ENCODE peak calls at places on chromosomes 12 and 14, in four cellular contexts. W is esophagus muscularis mucosa, E is body of pancreas, G is suprapubic skin. C is an unnamed sample.

GRCh38 chr12:18552829-18553228 is 185.0 kb downstream of the PLCZ1 start:
- DNase-seq in W (no peak), E (no peak), G (no peak), C (no peak)

GRCh38 chr12:28830491-28830890 is 318.6 kb upstream of the FAR2 start:
- DNase-seq in W (no peak), E (no peak), G (no peak), C (no peak)

GRCh38 chr14:36588119-36588518 is 5.7 kb upstream of the NKX2-8 start:
- DNase-seq in W (no peak), E (no peak), G (no peak), C (no peak)

GRCh38 chr12:102562836-102563425 is 82.6 kb upstream of the IGF1 start:
- DNase-seq in W (no peak), E (peak; percentile 7), G (no peak), C (no peak)

GRCh38 chr12:25074113-25074512 is 120.8 kb downstream of the DNAI7 start:
- DNase-seq in W (no peak), E (no peak), G (no peak), C (no peak)

GRCh38 chr12:105547786-105548185 is 217.3 kb downstream of the C12orf75 start:
- DNase-seq in W (no peak), E (no peak), G (no peak), C (no peak)

GRCh38 chr12:65881965-65882413 is 57.7 kb downstream of the HMGA2 start:
- DNase-seq in W (peak; percentile 94), E (peak; percentile 80), G (peak; percentile 95), C (no peak)

GRCh38 chr12:550473-551260 is 90.9 kb downstream of the B4GALNT3 start:
- DNase-seq in W (no peak), E (no peak), G (no peak), C (no peak)

GRCh38 chr12:129001-129400 is 62.4 kb downstream of the IQSEC3 start:
- DNase-seq in W (no peak), E (no peak), G (no peak), C (no peak)

GRCh38 chr12:63968685-63969084 is 124.2 kb downstream of the SRGAP1 start:
- DNase-seq in W (no peak), E (no peak), G (no peak), C (no peak)

GRCh38 chr12:53998174-53998899 is 1.6 kb upstream of the HOXC9 start:
- DNase-seq in W (no peak), E (no peak), G (no peak), C (no peak)

GRCh38 chr12:31859232-31859977 is 99.8 kb upstream of the RESF1 start:
- DNase-seq in W (no peak), E (no peak), G (no peak), C (no peak)

GRCh38 chr12:103928736-103929050 is 1.5 kb upstream of the HSP90B1 start:
- DNase-seq in W (no peak), E (no peak), G (no peak), C (no peak)

GRCh38 chr14:61335876-61336275 is 14.5 kb downstream of the PRKCH start:
- DNase-seq in W (no peak), E (no peak), G (no peak), C (no peak)

GRCh38 chr14:63388766-63389431 is 70.2 kb upstream of the GPHB5 start:
- DNase-seq in W (no peak), E (peak; percentile 69), G (no peak), C (no peak)

GRCh38 chr12:11719678-11720099 is 70.2 kb downstream of the ETV6 start:
- DNase-seq in W (no peak), E (peak; percentile 26), G (no peak), C (no peak)

GRCh38 chr14:81096656-81097055 is 124.1 kb downstream of the GTF2A1 start:
- DNase-seq in W (no peak), E (no peak), G (no peak), C (no peak)

GRCh38 chr14:77314539-77314938 is 6.1 kb downstream of the POMT2 start:
- DNase-seq in W (no peak), E (no peak), G (no peak), C (no peak)

GRCh38 chr14:105859717-105860614 is 333.6 kb downstream of the TMEM121 start:
- DNase-seq in W (no peak), E (peak; percentile 1), G (peak; percentile 49), C (no peak)

DNA sequence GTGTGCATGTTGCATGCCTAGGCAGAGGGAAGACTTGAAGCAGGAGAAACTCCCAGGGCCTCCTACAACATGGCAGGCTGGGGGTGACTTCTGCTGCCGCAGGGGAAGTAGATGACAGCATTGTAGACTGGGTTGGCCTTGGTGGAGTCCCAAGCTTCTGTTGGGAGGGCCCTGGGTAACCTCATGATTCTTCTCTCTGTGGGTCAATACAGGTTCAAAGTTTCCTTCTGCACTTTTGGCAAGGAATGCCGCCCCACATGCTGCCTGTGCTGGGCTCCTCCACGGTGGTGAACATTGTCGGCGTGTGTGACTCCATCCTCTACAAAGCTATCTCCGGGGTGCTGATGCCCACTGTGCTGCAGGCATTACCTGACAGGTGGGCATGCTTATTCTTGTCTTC is 78.4 kb upstream of the RIC8B start:
- DNase-seq in W (no peak), E (no peak), G (no peak), C (no peak)
- H3K9me3 ChIP-seq in W (peaks cover 18% of the 10 kb centered on the region), E (no peaks in the 10 kb centered on the region), G (no peaks in the 10 kb centered on the region), C (no peaks in the 10 kb centered on the region)

DNA sequence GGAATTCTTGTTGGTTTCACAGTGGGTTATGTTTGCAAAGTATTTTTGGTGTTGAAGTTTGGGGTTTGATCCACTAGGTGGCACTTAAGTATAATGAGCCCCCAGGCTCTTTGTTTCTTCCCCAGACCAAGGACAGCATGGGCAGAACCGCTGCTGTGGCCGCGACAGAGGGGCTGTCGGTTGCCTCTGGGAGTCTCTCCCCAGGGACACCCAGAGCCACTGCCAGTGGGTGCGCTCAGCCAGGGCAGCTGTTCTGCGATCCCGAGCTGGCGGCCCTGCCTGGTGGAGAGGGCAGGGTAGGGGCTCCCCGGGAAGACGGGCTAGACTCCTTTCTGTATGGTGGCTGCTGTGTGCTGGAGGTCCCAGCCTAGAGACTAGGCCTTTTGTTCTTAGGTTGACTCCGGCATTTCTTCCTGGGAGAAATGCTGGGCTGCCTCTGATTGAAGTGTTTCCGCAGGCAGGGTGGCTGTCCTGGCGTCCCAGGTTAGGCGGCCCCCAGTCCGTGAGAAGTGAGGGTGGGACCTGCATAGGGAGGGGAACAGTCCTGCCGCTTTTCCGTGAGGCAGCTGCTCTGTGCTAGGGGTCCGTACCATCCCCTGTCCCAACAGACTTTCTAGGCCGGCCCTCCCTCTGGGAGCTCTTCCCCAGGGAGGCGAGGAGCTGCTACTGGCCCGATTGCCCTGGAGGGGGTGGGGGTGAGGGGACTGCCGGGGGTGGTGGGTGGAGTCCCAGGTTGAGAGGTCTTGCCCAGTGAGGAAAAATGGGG is 253.1 kb upstream of the PELI2 start:
- DNase-seq in W (no peak), E (no peak), G (no peak), C (no peak)
- TF ChIP-seq CTCF in W (no peak), E (no peak), G (no peak), C (no peak)

DNA sequence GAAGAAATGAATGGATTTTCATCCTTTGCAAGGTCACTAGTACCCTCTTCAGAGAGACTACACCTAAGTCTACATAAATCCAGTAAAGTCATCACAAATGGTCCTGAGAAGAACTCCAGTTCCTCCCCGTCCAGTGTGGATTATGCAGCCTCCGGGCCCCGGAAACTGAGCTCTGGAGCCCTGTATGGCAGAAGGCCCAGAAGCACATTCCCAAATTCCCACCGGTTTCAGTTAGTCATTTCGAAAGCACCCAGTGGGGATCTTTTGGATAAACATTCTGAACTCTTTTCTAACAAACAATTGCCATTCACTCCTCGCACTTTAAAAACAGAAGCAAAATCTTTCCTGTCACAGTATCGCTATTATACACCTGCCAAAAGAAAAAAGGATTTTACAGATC is 40.8 kb downstream of the SPATA7 start:
- DNase-seq in W (no peak), E (peak; percentile 48), G (no peak), C (no peak)
- TF ChIP-seq POLR2A in W (no peak), E (no peak), G (no peak), C (no peak)

DNA sequence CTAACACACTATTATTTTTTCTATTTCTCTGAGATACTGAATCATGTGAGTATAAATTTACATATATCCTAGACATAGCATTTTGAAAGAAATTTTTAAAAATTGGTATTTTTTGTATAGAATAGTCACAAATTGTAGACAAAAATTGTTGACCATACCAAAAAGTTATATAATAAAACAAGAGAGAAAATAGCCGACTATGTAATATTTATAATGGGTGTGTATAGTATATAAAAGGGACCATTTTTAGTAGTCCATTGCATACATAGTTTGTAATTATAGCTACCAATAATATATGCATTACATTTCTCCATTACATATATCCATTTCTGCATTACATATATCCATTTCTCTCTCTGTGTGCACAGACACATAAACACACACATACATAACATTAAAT is 590.2 kb downstream of the TMTC2 start:
- DNase-seq in W (no peak), E (no peak), G (no peak), C (no peak)
- H3K9me3 ChIP-seq in W (peaks cover 4% of the 10 kb centered on the region), E (no peaks in the 10 kb centered on the region), G (no peaks in the 10 kb centered on the region), C (no peaks in the 10 kb centered on the region)

DNA sequence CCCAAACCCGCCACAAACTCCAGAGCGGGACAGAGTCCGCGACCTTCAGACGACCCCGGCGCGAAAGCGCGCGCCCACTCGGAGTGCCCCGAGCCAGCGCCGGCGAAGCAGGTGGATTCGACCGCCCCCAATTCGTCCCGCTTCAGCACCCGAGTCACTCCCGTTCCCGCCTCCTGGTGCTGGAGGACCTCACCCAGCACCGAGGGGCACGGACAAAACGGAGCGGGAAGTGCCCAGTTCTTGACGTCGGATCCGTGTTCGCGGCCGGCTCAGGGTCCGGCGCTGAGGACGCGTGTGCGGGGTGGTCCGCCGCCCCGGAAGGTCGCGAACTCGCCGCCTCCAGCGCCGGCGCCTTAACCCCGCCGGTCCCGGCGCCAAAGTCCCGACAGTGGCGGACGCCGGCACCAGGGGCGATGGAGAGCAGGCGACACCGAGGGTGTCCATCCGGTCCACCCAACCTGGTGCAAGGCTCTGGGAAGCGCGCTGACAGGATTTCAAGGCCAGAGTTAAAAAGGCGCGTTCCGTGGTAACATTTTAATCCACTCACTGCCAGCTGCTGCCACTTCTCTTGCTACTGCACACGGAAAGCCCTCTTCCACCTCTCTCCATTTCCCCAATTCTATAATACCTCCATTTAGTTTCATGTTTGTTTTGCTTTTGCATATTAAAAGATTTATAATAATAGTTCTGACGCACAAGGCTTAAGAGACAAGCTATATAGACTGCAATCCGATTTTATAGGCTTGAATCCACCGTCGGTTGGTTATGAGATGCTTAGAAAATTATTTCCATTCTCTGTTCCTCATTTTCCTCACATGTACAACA is 240.0 kb upstream of the CPNE8 start:
- DNase-seq in W (no peak), E (peak; percentile 66), G (no peak), C (no peak)
- TF ChIP-seq CTCF in W (peak; percentile 87), E (peak; percentile 72), G (no peak), C (peak; percentile 32)

DNA sequence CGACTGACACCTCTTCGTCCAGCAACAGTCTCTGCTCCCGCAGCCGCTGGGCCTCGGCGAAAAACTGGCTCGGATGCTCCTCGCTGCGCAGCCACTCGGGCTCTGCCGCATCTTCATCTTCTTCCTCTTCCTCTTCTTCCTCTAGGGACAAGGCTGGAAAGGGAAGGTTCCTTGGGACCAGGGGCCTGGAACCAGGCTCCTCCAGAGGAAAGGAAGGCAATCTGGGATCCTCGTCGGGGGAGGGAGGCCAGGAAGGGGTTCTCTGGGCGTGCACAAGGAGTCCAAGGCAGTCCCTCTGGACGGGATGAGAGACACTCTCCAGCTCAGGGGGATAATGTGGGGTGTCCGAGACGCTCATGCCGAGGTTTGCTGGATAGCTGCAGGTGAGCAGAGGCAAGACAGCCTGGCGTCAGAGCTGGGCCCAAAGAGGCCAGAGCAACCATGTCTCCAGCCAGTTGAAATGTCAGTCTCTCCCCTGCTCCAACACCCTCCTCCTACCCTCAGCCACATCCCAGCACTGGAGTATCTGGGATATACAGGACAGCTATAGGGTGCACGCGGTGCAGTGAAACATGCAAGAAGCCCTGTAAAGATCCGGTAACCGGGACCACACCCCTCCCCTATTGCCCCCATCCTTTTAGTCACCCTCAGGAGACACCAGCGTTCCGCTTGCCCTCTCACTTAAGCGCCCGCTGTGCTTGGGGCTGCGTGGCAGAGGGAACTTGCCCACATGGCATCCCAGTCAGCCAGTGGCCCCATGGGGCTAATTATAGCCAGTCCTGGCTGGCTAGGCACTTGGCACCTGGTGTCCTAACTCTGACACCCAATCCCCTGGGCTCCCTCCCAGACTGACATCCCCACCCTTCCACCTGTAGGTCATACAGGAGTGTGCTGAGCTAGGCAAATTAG is at the start of gene KLHL33:
- DNase-seq in W (no peak), E (no peak), G (no peak), C (no peak)
- TF ChIP-seq POLR2A in W (no peak), E (no peak), G (no peak), C (no peak)